ENCODE peak calls at places on chromosomes 12 and 14, in ten cellular contexts. S, I, M, N, L, Q, J, R, W and B are unnamed samples.

GRCh38 chr14:64855732-64856527 is 23.8 kb downstream of the SPTB start:
- DNase-seq in M (no peak), I (no peak), N (no peak), J (no peak), L (no peak), W (no peak), Q (no peak), S (no peak), R (no peak), B (peak)

GRCh38 chr12:100539209-100539608 is 34.3 kb upstream of the GAS2L3 start:
- DNase-seq in J (peak), L (no peak), N (no peak), M (peak), I (no peak), W (no peak), S (no peak), R (no peak), Q (no peak), B (peak)

GRCh38 chr14:51716610-51717009 is 64.9 kb downstream of the FRMD6 start:
- DNase-seq in Q (no peak), S (no peak), R (no peak), W (no peak), J (no peak), L (no peak), N (no peak), M (peak), I (no peak), B (no peak)

GRCh38 chr14:49036236-49036635 is 549.9 kb downstream of the RPS29 start:
- DNase-seq in M (no peak), I (no peak), W (no peak), Q (no peak), R (no peak), L (no peak), S (no peak), J (no peak), N (no peak), B (no peak)

GRCh38 chr12:21697829-21698630 is 40.4 kb upstream of the LDHB start:
- DNase-seq in S (no peak), W (no peak), Q (no peak), L (no peak), J (peak), I (no peak), M (peak), R (no peak), N (no peak), B (peak)

GRCh38 chr14:101357559-101358319 is 203.6 kb upstream of the DIO3 start:
- DNase-seq in L (no peak), N (no peak), R (no peak), Q (no peak), W (no peak), S (no peak), J (no peak), M (no peak), I (peak), B (no peak)

GRCh38 chr12:124698998-124699305 is 131.5 kb upstream of the NCOR2 start:
- DNase-seq in Q (no peak), I (no peak), J (no peak), R (no peak), L (no peak), M (no peak), S (no peak), N (no peak), W (no peak), B (no peak)

GRCh38 chr12:83468988-83469908 is 782.5 kb downstream of the TMTC2 start:
- DNase-seq in J (no peak), M (no peak), L (no peak), S (no peak), I (no peak), Q (no peak), R (no peak), N (no peak), W (no peak), B (no peak)

GRCh38 chr12:49547090-49547690 is 8.4 kb downstream of the KCNH3 start:
- DNase-seq in N (no peak), J (no peak), L (no peak), R (no peak), S (no peak), W (no peak), I (no peak), M (no peak), Q (no peak), B (no peak)

GRCh38 chr14:68143341-68143807 is 323.8 kb downstream of the RAD51B start:
- DNase-seq in M (peak), R (peak), I (peak), J (peak), N (no peak), W (no peak), Q (peak), L (peak), S (peak), B (peak)

GRCh38 chr14:42731480-42731879 is 1124.8 kb downstream of the LRFN5 start:
- DNase-seq in J (no peak), L (no peak), N (no peak), I (no peak), R (no peak), W (no peak), Q (no peak), M (no peak), S (no peak), B (no peak)

GRCh38 chr12:8912910-8913309 is 1.4 kb upstream of the PHC1 start:
- DNase-seq in I (no peak), M (no peak), R (no peak), J (no peak), N (peak), L (peak), W (no peak), Q (peak), S (peak), B (peak)

GRCh38 chr14:54901380-54902142 is 1.1 kb downstream of the GCH1 start:
- DNase-seq in R (no peak), I (peak), Q (peak), M (no peak), N (peak), W (no peak), S (no peak), L (no peak), J (peak), B (peak)

GRCh38 chr12:62196146-62196545 is 64.1 kb upstream of the USP15 start:
- DNase-seq in W (no peak), L (no peak), Q (no peak), N (no peak), S (no peak), I (no peak), M (no peak), J (no peak), R (no peak), B (no peak)

GRCh38 chr12:120971299-120972180 is 6.8 kb upstream of the HNF1A start:
- DNase-seq in R (no peak), J (peak), I (no peak), Q (no peak), N (peak), S (no peak), M (peak), W (peak), L (peak), B (no peak)

GRCh38 chr14:74089251-74090020 is 4.7 kb downstream of the LIN52 start:
- DNase-seq in M (no peak), I (no peak), S (no peak), L (no peak), W (no peak), N (no peak), Q (no peak), R (no peak), J (no peak), B (no peak)

GRCh38 chr14:101737414-101738367 is 23.8 kb upstream of the PPP2R5C start:
- DNase-seq in S (no peak), W (no peak), R (no peak), J (no peak), N (no peak), Q (no peak), M (no peak), I (no peak), L (no peak), B (no peak)

GRCh38 chr12:8697120-8697475 is 693 bp upstream of the RIMKLB start:
- DNase-seq in S (no peak), W (no peak), R (no peak), Q (no peak), L (peak), J (peak), I (no peak), M (peak), N (no peak), B (peak)

GRCh38 chr12:42236017-42236416 is 2.0 kb downstream of the YAF2 start:
- DNase-seq in S (no peak), W (no peak), J (no peak), R (no peak), N (no peak), L (no peak), Q (no peak), I (no peak), M (no peak), B (no peak)
- H3K27ac ChIP-seq in S (peak), W (peak), J (no peak), R (no peak), N (peak), L (peak), Q (peak), I (peak), M (no peak), B (no peak)

GRCh38 chr14:22488522-22489246 is 100.3 kb downstream of the DAD1 start:
- DNase-seq in W (no peak), R (no peak), S (no peak), M (no peak), I (no peak), J (no peak), Q (no peak), L (no peak), N (no peak), B (no peak)
- H3K4me3 ChIP-seq in W (no peak), R (no peak), S (no peak), M (no peak), I (no peak), J (no peak), Q (no peak), L (no peak), N (no peak), B (no peak)

GRCh38 chr12:32756476-32757158 is 920 bp upstream of the YARS2 start:
- DNase-seq in N (no peak), M (no peak), Q (no peak), R (no peak), L (peak), S (no peak), W (no peak), I (no peak), J (peak), B (no peak)
- TF ChIP-seq POLR2A in N (no peak), M (no peak), Q (no peak), R (no peak), L (no peak), S (no peak), W (no peak), I (no peak), J (no peak), B (no peak)

GRCh38 chr12:30010071-30011052 is 226.6 kb upstream of the TMTC1 start:
- DNase-seq in R (no peak), L (no peak), J (peak), W (no peak), N (no peak), I (no peak), S (no peak), Q (no peak), M (no peak), B (no peak)

GRCh38 chr12:30003321-30003720 is 219.6 kb upstream of the TMTC1 start:
- DNase-seq in N (no peak), M (no peak), R (no peak), W (no peak), L (no peak), S (no peak), Q (no peak), I (no peak), J (no peak), B (no peak)

GRCh38 chr12:30000401-30000800 is 216.7 kb upstream of the TMTC1 start:
- DNase-seq in S (no peak), J (no peak), W (no peak), Q (no peak), R (no peak), M (no peak), L (no peak), N (no peak), I (no peak), B (no peak)

GRCh38 chr12:30002677-30003076 is 218.9 kb upstream of the TMTC1 start:
- DNase-seq in Q (no peak), W (no peak), S (no peak), I (no peak), N (no peak), M (no peak), L (no peak), R (no peak), J (no peak), B (no peak)

DNA sequence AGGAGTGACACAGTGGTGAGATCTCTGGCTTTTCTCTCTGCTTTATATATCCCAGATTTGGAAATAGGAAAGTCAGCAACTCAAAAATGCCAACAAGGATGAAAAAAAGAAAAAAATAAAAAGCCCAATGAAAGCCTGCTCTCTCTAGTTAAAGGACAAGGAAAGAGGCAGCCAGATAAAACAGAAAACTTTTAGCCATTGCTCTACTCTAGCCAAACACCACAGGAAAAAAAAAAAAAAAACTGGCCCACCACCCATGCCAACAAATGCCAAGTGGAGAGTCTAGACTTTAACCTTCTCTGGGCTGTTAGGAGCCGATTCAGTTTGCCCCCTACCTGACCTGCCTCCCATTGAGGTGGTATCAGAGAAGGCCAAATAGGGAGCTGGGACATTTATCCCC is 222.3 kb upstream of the TMTC1 start:
- DNase-seq in M (no peak), S (no peak), N (no peak), I (no peak), R (no peak), L (no peak), Q (no peak), J (no peak), W (no peak), B (no peak)
- H3K27ac ChIP-seq in M (no peak), S (no peak), N (no peak), I (no peak), R (no peak), L (no peak), Q (no peak), J (no peak), W (no peak), B (no peak)

GRCh38 chr14:56733396-56733795 is 76.9 kb downstream of the OTX2 start:
- DNase-seq in S (no peak), Q (no peak), J (no peak), N (no peak), I (no peak), M (no peak), R (no peak), W (no peak), L (no peak), B (no peak)

GRCh38 chr14:56731187-56731586 is 79.1 kb downstream of the OTX2 start:
- DNase-seq in I (no peak), N (no peak), Q (no peak), W (no peak), R (no peak), J (no peak), L (no peak), M (no peak), S (no peak), B (no peak)

DNA sequence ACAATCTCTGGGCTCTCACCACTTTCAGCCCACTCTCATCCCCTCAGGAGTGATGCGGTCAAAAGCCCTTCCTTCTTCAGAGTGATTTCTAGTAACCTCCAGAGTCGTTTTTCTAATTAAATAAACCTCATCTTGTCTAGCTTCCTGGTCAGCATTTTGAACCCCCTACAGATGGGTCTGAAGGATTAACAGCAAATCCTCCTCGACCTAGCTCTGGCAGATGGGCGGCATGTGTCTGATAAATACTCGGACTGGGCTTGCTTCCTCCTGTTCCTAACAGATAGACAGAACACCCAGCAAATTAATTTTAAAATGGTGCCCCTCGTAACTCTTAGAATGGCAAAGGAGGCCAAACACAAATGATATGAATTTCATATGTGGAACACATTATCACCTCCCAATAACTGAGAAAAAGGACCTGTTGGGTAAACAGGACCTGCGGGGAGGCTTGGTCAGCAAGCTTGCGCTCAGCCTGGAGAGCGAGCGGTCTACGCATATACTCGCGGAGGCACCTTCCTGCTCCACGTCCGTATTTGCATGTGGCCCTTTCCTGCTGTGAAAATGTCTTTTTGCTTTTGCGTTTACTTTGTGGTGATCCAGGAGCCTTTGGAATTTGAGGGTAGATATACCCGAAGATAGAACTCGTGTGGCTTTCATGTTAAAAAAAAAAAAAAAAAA is 79.7 kb downstream of the OTX2 start:
- DNase-seq in S (no peak), Q (no peak), L (peak), R (no peak), N (no peak), I (no peak), W (no peak), M (no peak), J (no peak), B (no peak)
- H3K4me3 ChIP-seq in S (no peak), Q (no peak), L (no peak), R (no peak), N (no peak), I (no peak), W (no peak), M (no peak), J (no peak), B (no peak)

GRCh38 chr12:11654338-11654737 is 4.9 kb downstream of the ETV6 start:
- DNase-seq in L (no peak), I (no peak), W (no peak), N (no peak), Q (no peak), R (no peak), J (no peak), M (no peak), S (no peak), B (no peak)
- TF ChIP-seq POLR2A in L (no peak), I (no peak), W (no peak), N (no peak), Q (no peak), R (no peak), J (no peak), M (no peak), S (no peak), B (no peak)

DNA sequence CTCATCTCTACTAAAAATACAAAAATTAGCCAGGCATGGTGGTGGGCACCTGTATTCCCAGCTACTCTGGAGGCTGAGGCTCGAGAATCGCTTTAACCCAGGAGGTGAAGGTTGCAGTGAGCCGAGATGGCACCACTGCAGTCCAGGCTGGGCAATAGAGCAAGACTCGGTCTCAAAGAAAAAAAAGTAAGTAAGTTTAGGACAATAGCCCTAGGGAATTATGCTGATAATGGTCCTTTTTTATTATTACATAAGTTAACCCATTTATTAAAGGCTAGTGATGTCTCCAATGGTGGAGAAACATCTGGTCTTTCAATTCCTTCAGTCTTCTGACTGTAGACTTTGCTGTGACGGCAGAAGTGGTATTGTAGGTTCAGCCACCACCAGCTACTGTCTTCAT is 27.4 kb downstream of the DDX47 start:
- DNase-seq in M (no peak), Q (no peak), I (no peak), R (no peak), W (no peak), S (no peak), L (no peak), J (no peak), N (no peak), B (no peak)
- H3K27ac ChIP-seq in M (peak), Q (no peak), I (no peak), R (no peak), W (no peak), S (no peak), L (no peak), J (peak), N (peak), B (no peak)

GRCh38 chr14:24197066-24197465 is 1.8 kb upstream of the TM9SF1 start:
- DNase-seq in W (no peak), L (no peak), M (no peak), S (no peak), J (no peak), I (no peak), N (no peak), R (no peak), Q (no peak), B (no peak)
- H3K4me3 ChIP-seq in W (no peak), L (no peak), M (no peak), S (peak), J (no peak), I (no peak), N (no peak), R (no peak), Q (no peak), B (peak)